ENCODE peak calls at places on chromosomes 6 and 20, in six cellular contexts. H, U, N, D, V and P are unnamed samples.

GRCh38 chr6:143368426-143368825 is 82.1 kb downstream of the ADAT2 start:
- DNase-seq in H (peak), U (peak), N (no peak), D (no peak), V (no peak), P (peak)

GRCh38 chr6:96923871-96924493 is 546 bp upstream of the KLHL32 start:
- DNase-seq in H (no peak), U (no peak), N (no peak), D (no peak), V (peak), P (no peak)

GRCh38 chr6:85944736-85945135 is 302.1 kb upstream of the SYNCRIP start:
- DNase-seq in H (no peak), U (no peak), N (no peak), D (no peak), V (no peak), P (no peak)

GRCh38 chr6:45808917-45809316 is 206.7 kb downstream of the CLIC5 start:
- DNase-seq in H (no peak), U (no peak), N (no peak), D (peak), V (no peak), P (no peak)

GRCh38 chr20:41261790-41262717 is 55.5 kb downstream of the ZHX3 start:
- DNase-seq in H (no peak), U (no peak), N (no peak), D (no peak), V (no peak), P (no peak)

GRCh38 chr6:78989191-78989590 is 88.9 kb downstream of the PHIP start:
- DNase-seq in H (no peak), U (no peak), N (no peak), D (no peak), V (no peak), P (no peak)

GRCh38 chr20:59032713-59033059 is 551 bp upstream of the ATP5F1E start:
- DNase-seq in H (no peak), U (peak), N (no peak), D (no peak), V (no peak), P (no peak)

GRCh38 chr20:48794360-48794759 is 33.4 kb downstream of the PREX1 start:
- DNase-seq in H (no peak), U (no peak), N (no peak), D (no peak), V (peak), P (no peak)

GRCh38 chr6:36739947-36740817 is 42.6 kb downstream of the RAB44 start:
- DNase-seq in H (no peak), U (no peak), N (no peak), D (peak), V (no peak), P (no peak)

GRCh38 chr6:82521369-82521768 is 157.8 kb downstream of the TPBG start:
- DNase-seq in H (no peak), U (no peak), N (no peak), D (no peak), V (no peak), P (no peak)

GRCh38 chr6:52790841-52791240 is 12.8 kb downstream of the GSTA1 start:
- DNase-seq in H (no peak), U (no peak), N (no peak), D (no peak), V (no peak), P (no peak)

GRCh38 chr6:127162808-127163207 is 44.3 kb downstream of the RSPO3 start:
- DNase-seq in H (no peak), U (peak), N (no peak), D (no peak), V (no peak), P (no peak)

GRCh38 chr6:167532410-167533294 is 207.8 kb downstream of the TTLL2 start:
- DNase-seq in H (no peak), U (no peak), N (no peak), D (no peak), V (no peak), P (no peak)

GRCh38 chr6:163200299-163201093 is 214.0 kb upstream of the QKI start:
- DNase-seq in H (no peak), U (no peak), N (no peak), D (no peak), V (no peak), P (no peak)

GRCh38 chr6:89145962-89146747 is at the start of gene PM20D2:
- DNase-seq in H (peak), U (peak), N (peak), D (peak), V (peak), P (peak)

GRCh38 chr6:157563611-157564284 is 182.8 kb downstream of the ZDHHC14 start:
- DNase-seq in H (peak), U (peak), N (no peak), D (peak), V (no peak), P (peak)

GRCh38 chr20:38890497-38890818 is 35.8 kb upstream of the FAM83D start:
- DNase-seq in H (no peak), U (no peak), N (no peak), D (no peak), V (no peak), P (peak)

GRCh38 chr6:123925360-123925759 is 121.7 kb downstream of the NKAIN2 start:
- DNase-seq in H (peak), U (peak), N (no peak), D (no peak), V (no peak), P (peak)

GRCh38 chr6:130307752-130308361 is 58.0 kb upstream of the TMEM200A start:
- DNase-seq in H (no peak), U (peak), N (no peak), D (no peak), V (no peak), P (no peak)

GRCh38 chr20:9597547-9597946 is 83.2 kb downstream of the LAMP5 start:
- DNase-seq in H (no peak), U (no peak), N (no peak), D (no peak), V (no peak), P (no peak)

GRCh38 chr6:155075938-155076337 is 80.8 kb downstream of the TIAM2 start:
- DNase-seq in H (no peak), U (no peak), N (no peak), D (no peak), V (no peak), P (no peak)

GRCh38 chr6:163383912-163384311 is 30.6 kb upstream of the QKI start:
- DNase-seq in H (no peak), U (peak), N (no peak), D (no peak), V (no peak), P (no peak)

GRCh38 chr6:7108964-7109836 is 1.4 kb downstream of the RREB1 start:
- DNase-seq in H (peak), U (peak), N (peak), D (peak), V (peak), P (peak)

GRCh38 chr6:7146079-7146828 is 38.5 kb downstream of the RREB1 start:
- DNase-seq in H (peak), U (peak), N (peak), D (peak), V (no peak), P (no peak)

GRCh38 chr20:51700809-51701285 is 67.3 kb downstream of the ATP9A start:
- DNase-seq in H (no peak), U (peak), N (no peak), D (peak), V (peak), P (peak)

GRCh38 chr6:150567823-150568383 is 31.8 kb upstream of the PLEKHG1 start:
- DNase-seq in H (no peak), U (peak), N (no peak), D (no peak), V (no peak), P (no peak)

GRCh38 chr6:44649365-44650025 is 262.0 kb downstream of the CDC5L start:
- DNase-seq in H (no peak), U (peak), N (no peak), D (no peak), V (no peak), P (no peak)

GRCh38 chr6:148447521-148448230 is 105.0 kb downstream of the SASH1 start:
- DNase-seq in H (no peak), U (no peak), N (no peak), D (no peak), V (no peak), P (no peak)

GRCh38 chr6:81215092-81215432 is 537.4 kb downstream of the TENT5A start:
- DNase-seq in H (no peak), U (no peak), N (no peak), D (no peak), V (no peak), P (no peak)

GRCh38 chr20:40703981-40704530 is 15.0 kb upstream of the MAFB start:
- DNase-seq in H (no peak), U (no peak), N (no peak), D (no peak), V (no peak), P (no peak)

GRCh38 chr20:50681359-50682064 is 9.8 kb downstream of the RIPOR3 start:
- DNase-seq in H (no peak), U (no peak), N (no peak), D (no peak), V (no peak), P (no peak)

GRCh38 chr20:40687384-40688128 is 1.5 kb downstream of the MAFB start:
- DNase-seq in H (no peak), U (peak), N (peak), D (no peak), V (peak), P (no peak)

GRCh38 chr6:119283979-119284545 is 65.5 kb downstream of the MAN1A1 start:
- DNase-seq in H (no peak), U (no peak), N (no peak), D (no peak), V (no peak), P (no peak)

GRCh38 chr6:119280586-119281163 is 68.9 kb downstream of the MAN1A1 start:
- DNase-seq in H (no peak), U (peak), N (no peak), D (no peak), V (no peak), P (no peak)

GRCh38 chr6:119285908-119286625 is 63.5 kb downstream of the MAN1A1 start:
- DNase-seq in H (no peak), U (peak), N (no peak), D (no peak), V (no peak), P (no peak)

GRCh38 chr6:119283214-119283613 is 66.3 kb downstream of the MAN1A1 start:
- DNase-seq in H (no peak), U (peak), N (no peak), D (no peak), V (no peak), P (no peak)

DNA sequence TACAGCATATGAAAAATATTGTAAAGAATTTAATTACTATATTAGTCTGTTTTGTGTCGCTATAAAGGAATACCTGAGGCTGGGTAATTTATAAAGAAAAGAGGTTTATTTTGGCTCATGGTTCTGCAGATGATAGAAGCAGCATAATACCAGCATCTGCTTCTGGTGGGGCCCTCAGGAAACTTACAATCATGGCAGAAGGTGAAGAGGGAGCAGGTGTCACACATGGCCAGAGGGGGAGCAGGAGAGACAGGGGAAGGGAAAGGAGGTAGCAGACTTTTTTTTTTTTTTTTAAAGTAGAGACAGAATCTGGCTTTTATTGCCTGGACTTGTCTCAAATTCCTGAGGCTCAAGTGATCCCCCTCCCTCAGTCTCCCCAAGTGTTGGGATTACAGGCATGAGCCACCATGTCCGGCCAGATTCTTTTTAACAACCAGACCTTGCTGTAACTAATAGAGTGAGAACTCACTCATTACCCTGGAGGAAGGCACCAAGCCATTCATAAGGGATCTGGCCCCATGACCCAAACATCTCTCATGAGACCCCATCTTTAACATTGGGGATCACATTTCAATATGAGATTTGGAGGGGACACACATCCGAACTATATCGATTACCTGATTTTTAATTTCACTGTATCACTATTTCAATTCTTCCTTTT is 64.6 kb downstream of the MAN1A1 start:
- DNase-seq in H (no peak), U (no peak), N (no peak), D (peak), V (peak), P (no peak)
- TF ChIP-seq CTCF in H (peak), U (no peak), N (no peak), D (peak), V (peak), P (no peak)

GRCh38 chr6:138752017-138752416 is 21.6 kb upstream of the CCDC28A start:
- DNase-seq in H (no peak), U (no peak), N (no peak), D (no peak), V (no peak), P (no peak)
- TF ChIP-seq CTCF in H (peak), U (no peak), N (no peak), D (no peak), V (no peak), P (no peak)

DNA sequence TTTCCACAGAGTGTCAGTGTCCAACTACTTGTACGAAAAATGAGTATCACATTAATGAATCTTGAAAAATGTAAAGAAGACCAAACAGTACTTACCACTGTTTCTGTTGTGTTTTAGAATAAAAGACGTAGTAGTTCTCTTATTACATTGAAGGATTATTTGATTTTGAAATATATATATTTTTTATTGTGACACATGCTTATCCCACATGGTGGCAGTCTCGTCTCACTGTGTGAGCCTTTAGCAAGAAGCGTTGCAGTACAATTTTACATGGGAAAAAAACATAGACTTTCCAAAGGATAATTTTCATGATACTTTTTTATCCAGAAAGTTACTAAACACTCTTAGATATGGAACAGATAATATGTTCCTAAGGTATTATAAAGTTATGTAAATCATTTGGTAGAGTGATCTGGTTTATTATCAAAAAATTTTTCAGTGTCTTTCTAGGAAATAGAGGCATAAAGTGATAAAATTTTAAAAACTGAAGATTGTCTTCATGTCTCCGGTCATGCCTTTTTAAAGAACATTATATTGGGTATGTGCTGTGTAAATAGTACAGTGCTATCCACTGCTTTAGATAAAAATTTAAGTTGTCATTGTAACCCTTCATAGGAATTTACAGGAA is 117.5 kb upstream of the SAMD5 start:
- DNase-seq in H (no peak), U (peak), N (no peak), D (no peak), V (no peak), P (no peak)
- TF ChIP-seq CTCF in H (no peak), U (peak), N (peak), D (no peak), V (peak), P (no peak)

DNA sequence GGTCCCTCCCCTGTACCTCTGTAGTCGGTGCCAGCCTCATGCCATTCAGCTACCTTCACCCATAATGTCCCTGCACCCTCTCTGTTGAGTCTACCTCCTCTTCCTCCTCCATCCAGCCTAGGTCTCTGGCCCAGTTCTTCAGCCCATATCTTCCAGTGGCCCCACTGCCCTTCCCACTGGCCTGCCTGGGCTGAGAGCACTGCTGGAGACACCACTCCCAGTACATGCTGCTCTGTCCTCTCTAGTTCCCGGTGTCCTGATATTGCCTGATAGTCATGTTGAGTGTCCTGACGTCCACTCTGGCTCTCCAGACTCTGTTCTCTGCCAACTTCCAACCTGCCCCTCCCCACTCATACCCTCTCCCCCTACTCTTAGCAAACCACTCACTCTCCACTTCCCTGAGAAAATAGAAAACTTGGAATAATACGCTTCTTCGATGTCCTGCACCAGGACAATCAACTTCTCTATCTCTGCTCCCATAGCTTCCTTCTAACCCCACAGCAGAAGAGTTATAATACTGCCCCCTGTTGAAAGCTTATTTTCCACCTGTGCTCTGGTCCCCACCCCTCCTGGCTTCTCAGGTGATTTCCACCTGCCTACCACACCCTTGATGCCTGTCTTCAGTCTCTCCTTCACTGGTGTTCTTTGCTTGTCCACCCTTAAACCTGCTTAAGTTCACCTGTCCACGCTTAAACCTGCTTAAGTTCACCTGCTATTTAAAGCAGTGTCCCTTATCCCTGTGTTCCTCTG is 19.8 kb downstream of the SLC22A3 start:
- DNase-seq in H (no peak), U (no peak), N (no peak), D (no peak), V (no peak), P (no peak)
- TF ChIP-seq CTCF in H (no peak), U (no peak), N (no peak), D (no peak), V (no peak), P (no peak)

GRCh38 chr20:34920055-34920454 is 35.6 kb downstream of the GSS start:
- DNase-seq in H (no peak), U (no peak), N (no peak), D (no peak), V (no peak), P (no peak)

GRCh38 chr20:34923414-34923813 is 32.2 kb downstream of the GSS start:
- DNase-seq in H (no peak), U (no peak), N (no peak), D (no peak), V (no peak), P (no peak)

GRCh38 chr20:34925341-34925740 is 30.3 kb downstream of the GSS start:
- DNase-seq in H (no peak), U (no peak), N (no peak), D (no peak), V (no peak), P (no peak)

GRCh38 chr20:34921436-34921835 is 34.2 kb downstream of the GSS start:
- DNase-seq in H (no peak), U (no peak), N (no peak), D (no peak), V (no peak), P (no peak)

GRCh38 chr20:34922654-34923381 is 32.8 kb downstream of the GSS start:
- DNase-seq in H (no peak), U (peak), N (peak), D (no peak), V (no peak), P (no peak)
- TF ChIP-seq CTCF in H (no peak), U (no peak), N (no peak), D (no peak), V (no peak), P (no peak)